ENCODE peak calls at places on chromosome 18, in six cellular contexts. One of them, this sample, is unnamed.

GRCh38 chr18:63111549-63112402 is 207.8 kb downstream of the BCL2 start:
- DNase-seq in mammary epithelial cell: no peak
- DNase-seq in fibroblast of lung: no peak
- DNase-seq in PC-9: no peak
- DNase-seq in GM23338: no peak
- DNase-seq in endothelial cell of umbilical vein: peak; percentile 18
- DNase-seq in this sample: no peak

GRCh38 chr18:9022397-9023170 is 79.9 kb upstream of the NDUFV2 start:
- DNase-seq in endothelial cell of umbilical vein: peak; percentile 46
- DNase-seq in fibroblast of lung: no peak
- DNase-seq in GM23338: no peak
- DNase-seq in PC-9: no peak
- DNase-seq in mammary epithelial cell: no peak
- DNase-seq in this sample: no peak

GRCh38 chr18:75551071-75551470 is 123.6 kb upstream of the SMIM21 start:
- DNase-seq in PC-9: no peak
- DNase-seq in GM23338: no peak
- DNase-seq in mammary epithelial cell: no peak
- DNase-seq in endothelial cell of umbilical vein: no peak
- DNase-seq in fibroblast of lung: no peak
- DNase-seq in this sample: no peak

GRCh38 chr18:62982600-62983251 is 267.4 kb downstream of the PHLPP1 start:
- DNase-seq in endothelial cell of umbilical vein: peak; percentile 65
- DNase-seq in fibroblast of lung: peak; percentile 38
- DNase-seq in mammary epithelial cell: peak; percentile 28
- DNase-seq in GM23338: peak; percentile 87
- DNase-seq in PC-9: no peak
- DNase-seq in this sample: peak; percentile 17

GRCh38 chr18:31041346-31042067 is 1.0 kb downstream of the DSC3 start:
- DNase-seq in GM23338: peak; percentile 56
- DNase-seq in PC-9: no peak
- DNase-seq in endothelial cell of umbilical vein: peak; percentile 3
- DNase-seq in fibroblast of lung: peak; percentile 11
- DNase-seq in mammary epithelial cell: peak; percentile 73
- DNase-seq in this sample: no peak

GRCh38 chr18:71994273-71994672 is 549.9 kb downstream of the CBLN2 start:
- DNase-seq in fibroblast of lung: no peak
- DNase-seq in endothelial cell of umbilical vein: no peak
- DNase-seq in mammary epithelial cell: no peak
- DNase-seq in GM23338: no peak
- DNase-seq in PC-9: no peak
- DNase-seq in this sample: no peak

GRCh38 chr18:68560128-68560527 is 154.8 kb downstream of the TMX3 start:
- DNase-seq in mammary epithelial cell: peak; percentile 32
- DNase-seq in fibroblast of lung: no peak
- DNase-seq in endothelial cell of umbilical vein: no peak
- DNase-seq in PC-9: no peak
- DNase-seq in GM23338: no peak
- DNase-seq in this sample: no peak

GRCh38 chr18:34595673-34596072 is 114.4 kb upstream of the DTNA start:
- DNase-seq in PC-9: no peak
- DNase-seq in endothelial cell of umbilical vein: peak; percentile 47
- DNase-seq in GM23338: peak; percentile 75
- DNase-seq in mammary epithelial cell: peak; percentile 26
- DNase-seq in fibroblast of lung: peak; percentile 36
- DNase-seq in this sample: peak; percentile 11

GRCh38 chr18:30618567-30618966 is 424.0 kb downstream of the DSC3 start:
- DNase-seq in fibroblast of lung: no peak
- DNase-seq in GM23338: no peak
- DNase-seq in endothelial cell of umbilical vein: no peak
- DNase-seq in mammary epithelial cell: no peak
- DNase-seq in PC-9: no peak
- DNase-seq in this sample: no peak

GRCh38 chr18:45412577-45412976 is 202.7 kb upstream of the SLC14A2 start:
- DNase-seq in fibroblast of lung: peak; percentile 20
- DNase-seq in GM23338: no peak
- DNase-seq in PC-9: no peak
- DNase-seq in endothelial cell of umbilical vein: no peak
- DNase-seq in mammary epithelial cell: peak; percentile 87
- DNase-seq in this sample: no peak

GRCh38 chr18:77069931-77070330 is 62.7 kb downstream of the MBP start:
- DNase-seq in mammary epithelial cell: no peak
- DNase-seq in endothelial cell of umbilical vein: no peak
- DNase-seq in fibroblast of lung: no peak
- DNase-seq in GM23338: no peak
- DNase-seq in PC-9: no peak
- DNase-seq in this sample: no peak
- H2AFZ ChIP-seq in mammary epithelial cell: no peak overlapping the region
- H2AFZ ChIP-seq in endothelial cell of umbilical vein: no peak overlapping the region
- H2AFZ ChIP-seq in fibroblast of lung: no peak overlapping the region
- H2AFZ ChIP-seq in GM23338: no peak overlapping the region
- H2AFZ ChIP-seq in PC-9: no peak overlapping the region
- H2AFZ ChIP-seq in this sample: no peak overlapping the region

GRCh38 chr18:904135-905090 is at the start of gene ADCYAP1:
- DNase-seq in mammary epithelial cell: no peak
- DNase-seq in GM23338: peak; percentile 80
- DNase-seq in PC-9: no peak
- DNase-seq in fibroblast of lung: peak; percentile 35
- DNase-seq in endothelial cell of umbilical vein: no peak
- DNase-seq in this sample: no peak
- TF ChIP-seq EZH2 in mammary epithelial cell: peak; percentile 64
- TF ChIP-seq EZH2 in GM23338: peak; percentile 88
- TF ChIP-seq EZH2 in PC-9: no peak
- TF ChIP-seq EZH2 in fibroblast of lung: peak; percentile 82
- TF ChIP-seq EZH2 in endothelial cell of umbilical vein: peak; percentile 95
- TF ChIP-seq EZH2 in this sample: peak; percentile 84

GRCh38 chr18:61859118-61859517 is 33.7 kb downstream of the RNF152 start:
- DNase-seq in fibroblast of lung: no peak
- DNase-seq in PC-9: no peak
- DNase-seq in GM23338: no peak
- DNase-seq in mammary epithelial cell: no peak
- DNase-seq in endothelial cell of umbilical vein: no peak
- DNase-seq in this sample: no peak

GRCh38 chr18:61865466-61866165 is 27.2 kb downstream of the RNF152 start:
- DNase-seq in fibroblast of lung: no peak
- DNase-seq in PC-9: no peak
- DNase-seq in GM23338: no peak
- DNase-seq in mammary epithelial cell: no peak
- DNase-seq in endothelial cell of umbilical vein: no peak
- DNase-seq in this sample: no peak

GRCh38 chr18:61855992-61856378 is 36.8 kb downstream of the RNF152 start:
- DNase-seq in GM23338: no peak
- DNase-seq in PC-9: no peak
- DNase-seq in endothelial cell of umbilical vein: no peak
- DNase-seq in mammary epithelial cell: no peak
- DNase-seq in fibroblast of lung: no peak
- DNase-seq in this sample: no peak

GRCh38 chr18:61860302-61860701 is 32.5 kb downstream of the RNF152 start:
- DNase-seq in GM23338: no peak
- DNase-seq in fibroblast of lung: no peak
- DNase-seq in endothelial cell of umbilical vein: no peak
- DNase-seq in mammary epithelial cell: no peak
- DNase-seq in PC-9: no peak
- DNase-seq in this sample: no peak

DNA sequence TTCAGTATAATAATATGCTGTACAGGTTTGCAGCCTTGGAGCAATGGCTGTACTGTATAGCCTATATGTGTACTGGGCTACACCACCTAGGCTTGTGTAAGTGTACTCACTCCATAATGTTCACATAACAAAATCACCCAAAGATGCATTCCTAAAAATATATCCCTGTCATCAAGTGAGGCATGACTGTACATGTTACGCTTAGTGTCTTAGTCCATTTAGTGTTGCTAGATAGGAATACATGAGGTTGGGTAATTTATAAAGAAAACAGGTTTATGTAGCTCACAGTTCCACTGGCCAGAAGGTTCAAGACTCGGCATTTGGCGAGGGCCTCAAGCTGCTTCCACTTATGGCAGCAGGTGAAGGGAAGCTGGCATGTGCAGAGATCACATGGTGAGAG is 31.4 kb downstream of the RNF152 start:
- DNase-seq in fibroblast of lung: no peak
- DNase-seq in mammary epithelial cell: peak; percentile 68
- DNase-seq in endothelial cell of umbilical vein: no peak
- DNase-seq in PC-9: no peak
- DNase-seq in GM23338: no peak
- DNase-seq in this sample: no peak
- H4K20me1 ChIP-seq in fibroblast of lung: no peaks in the 10 kb centered on the region
- H4K20me1 ChIP-seq in mammary epithelial cell: no peaks in the 10 kb centered on the region
- H4K20me1 ChIP-seq in endothelial cell of umbilical vein: no peaks in the 10 kb centered on the region
- H4K20me1 ChIP-seq in PC-9: no peaks in the 10 kb centered on the region
- H4K20me1 ChIP-seq in GM23338: no peaks in the 10 kb centered on the region
- H4K20me1 ChIP-seq in this sample: peaks cover 37% of the 10 kb centered on the region

GRCh38 chr18:74083071-74083954 is 64.3 kb downstream of the FBXO15 start:
- DNase-seq in endothelial cell of umbilical vein: no peak
- DNase-seq in PC-9: no peak
- DNase-seq in fibroblast of lung: no peak
- DNase-seq in mammary epithelial cell: no peak
- DNase-seq in GM23338: no peak
- DNase-seq in this sample: no peak
- H2AFZ ChIP-seq in endothelial cell of umbilical vein: no peak overlapping the region
- H2AFZ ChIP-seq in PC-9: peak overlapping the region; percentile 23
- H2AFZ ChIP-seq in fibroblast of lung: peak overlapping the region; percentile 84
- H2AFZ ChIP-seq in mammary epithelial cell: peak overlapping the region; percentile 90
- H2AFZ ChIP-seq in GM23338: peak overlapping the region; percentile 91
- H2AFZ ChIP-seq in this sample: peak overlapping the region; percentile 78

GRCh38 chr18:22324191-22325131 is 93.3 kb downstream of the CTAGE1 start:
- DNase-seq in endothelial cell of umbilical vein: peak; percentile 72
- DNase-seq in PC-9: no peak
- DNase-seq in mammary epithelial cell: no peak
- DNase-seq in GM23338: peak; percentile 80
- DNase-seq in fibroblast of lung: peak; percentile 56
- DNase-seq in this sample: peak; percentile 15
- TF ChIP-seq EZH2 in endothelial cell of umbilical vein: no peak
- TF ChIP-seq EZH2 in PC-9: no peak
- TF ChIP-seq EZH2 in mammary epithelial cell: no peak
- TF ChIP-seq EZH2 in GM23338: no peak
- TF ChIP-seq EZH2 in fibroblast of lung: no peak
- TF ChIP-seq EZH2 in this sample: no peak

GRCh38 chr18:79416677-79417052 is 20.9 kb downstream of the NFATC1 start:
- DNase-seq in mammary epithelial cell: no peak
- DNase-seq in GM23338: no peak
- DNase-seq in fibroblast of lung: no peak
- DNase-seq in PC-9: no peak
- DNase-seq in endothelial cell of umbilical vein: no peak
- DNase-seq in this sample: no peak
- H4K20me1 ChIP-seq in mammary epithelial cell: no peaks in the 10 kb centered on the region
- H4K20me1 ChIP-seq in GM23338: no peaks in the 10 kb centered on the region
- H4K20me1 ChIP-seq in fibroblast of lung: no peaks in the 10 kb centered on the region
- H4K20me1 ChIP-seq in PC-9: no peaks in the 10 kb centered on the region
- H4K20me1 ChIP-seq in endothelial cell of umbilical vein: no peaks in the 10 kb centered on the region
- H4K20me1 ChIP-seq in this sample: no peaks in the 10 kb centered on the region

This sample was measured in astrocyte.